ENCODE peak calls at places on chromosomes 13 and 19, in five cellular contexts. K, Z, P, W and U are unnamed samples.

GRCh38 chr13:30224732-30225131 is 82.6 kb downstream of the KATNAL1 start:
- DNase-seq in Z (no peak), W (peak), P (no peak), K (no peak), U (no peak)

GRCh38 chr13:32323912-32324311 is 8.6 kb downstream of the BRCA2 start:
- DNase-seq in P (no peak), W (peak), K (no peak), Z (no peak), U (no peak)

GRCh38 chr19:4802711-4803110 is 11.2 kb downstream of the FEM1A start:
- DNase-seq in K (no peak), Z (no peak), P (no peak), W (no peak), U (no peak)

GRCh38 chr19:47416667-47417033 is 2.7 kb downstream of the MEIS3 start:
- DNase-seq in Z (no peak), P (no peak), K (no peak), W (no peak), U (no peak)

GRCh38 chr19:30326076-30326710 is 46.0 kb upstream of the ZNF536 start:
- DNase-seq in P (no peak), K (peak), W (no peak), Z (no peak), U (no peak)

GRCh38 chr13:107157272-107157671 is 589.3 kb upstream of the ARGLU1 start:
- DNase-seq in P (no peak), K (no peak), W (no peak), Z (no peak), U (no peak)

GRCh38 chr19:46872967-46873366 is 12.2 kb downstream of the ARHGAP35 start:
- DNase-seq in W (no peak), P (no peak), K (no peak), Z (no peak), U (no peak)

GRCh38 chr13:81140675-81141074 is 799.7 kb upstream of the SPRY2 start:
- DNase-seq in Z (no peak), W (no peak), K (no peak), P (no peak), U (peak)

GRCh38 chr13:94708971-94709614 is 3.3 kb downstream of the SOX21 start:
- DNase-seq in W (no peak), K (no peak), P (no peak), Z (no peak), U (no peak)

GRCh38 chr13:29362849-29363604 is 232.5 kb downstream of the SLC7A1 start:
- DNase-seq in Z (peak), K (peak), P (peak), W (peak), U (peak)

GRCh38 chr19:7360393-7360984 is 11.8 kb downstream of the ARHGEF18 start:
- DNase-seq in K (no peak), P (no peak), W (peak), Z (no peak), U (no peak)

GRCh38 chr13:107678075-107678689 is 537.2 kb downstream of the LIG4 start:
- DNase-seq in P (no peak), K (no peak), Z (no peak), W (peak), U (no peak)

GRCh38 chr13:28741080-28741479 is 22.3 kb upstream of the SLC46A3 start:
- DNase-seq in K (no peak), W (peak), Z (no peak), P (no peak), U (no peak)

GRCh38 chr13:113567681-113568080 is 16.9 kb upstream of the TFDP1 start:
- DNase-seq in W (no peak), K (no peak), P (peak), Z (no peak), U (no peak)

GRCh38 chr19:23101241-23101640 is 15.6 kb upstream of the ZNF730 start:
- DNase-seq in W (no peak), K (no peak), Z (no peak), P (peak), U (no peak)

GRCh38 chr19:4969772-4970531 is 1.0 kb downstream of the KDM4B start:
- DNase-seq in W (peak), P (no peak), Z (peak), K (no peak), U (peak)

GRCh38 chr13:48585456-48585840 is 52.6 kb upstream of the RCBTB2 start:
- DNase-seq in P (peak), W (no peak), Z (peak), K (no peak), U (no peak)

GRCh38 chr13:112814905-112815585 is 125.2 kb downstream of the ATP11A start:
- DNase-seq in K (no peak), W (peak), P (no peak), Z (no peak), U (no peak)

GRCh38 chr13:110528371-110528770 is 33.2 kb downstream of the RAB20 start:
- DNase-seq in P (peak), Z (no peak), W (peak), K (no peak), U (no peak)

GRCh38 chr13:110499621-110500281 is 61.8 kb downstream of the RAB20 start:
- DNase-seq in Z (no peak), K (no peak), W (peak), P (no peak), U (no peak)

GRCh38 chr13:41402695-41403511 is 54.4 kb upstream of the RGCC start:
- DNase-seq in K (peak), W (no peak), Z (no peak), P (no peak), U (peak)

GRCh38 chr13:83935566-83935965 is 53.3 kb upstream of the SLITRK1 start:
- DNase-seq in W (no peak), Z (no peak), P (no peak), K (no peak), U (no peak)

GRCh38 chr13:42894765-42895181 is 97.3 kb downstream of the EPSTI1 start:
- DNase-seq in K (no peak), P (no peak), W (no peak), Z (no peak), U (no peak)

GRCh38 chr13:76027131-76027530 is 391.0 kb downstream of the LMO7 start:
- DNase-seq in Z (no peak), K (no peak), P (peak), W (no peak), U (no peak)

DNA sequence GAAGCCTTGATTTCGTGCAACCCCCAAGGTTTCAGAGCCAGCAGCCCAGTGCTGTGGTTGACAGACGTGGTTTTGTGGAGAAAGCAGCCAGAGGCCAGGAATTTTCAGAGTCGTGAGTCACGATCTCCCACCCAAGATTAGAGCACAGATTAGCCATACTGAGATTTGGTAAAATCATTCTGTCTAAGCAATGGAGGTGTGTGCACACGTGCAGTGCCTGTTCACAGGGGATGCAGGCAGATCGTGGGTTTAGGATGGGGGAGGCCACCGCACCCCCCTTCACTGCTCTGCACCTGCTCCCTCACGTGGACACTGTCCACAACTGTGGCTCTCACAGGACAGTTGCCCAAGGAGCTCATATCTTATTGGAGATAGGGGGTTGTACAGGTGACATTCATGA is 46.6 kb upstream of the GPR183 start:
- DNase-seq in W (peak), P (no peak), K (no peak), Z (no peak), U (no peak)
- H2BK12ac ChIP-seq in W (no peak), P (no peak), K (no peak), Z (no peak), U (no peak)

GRCh38 chr13:47250141-47250540 is 353.3 kb upstream of the HTR2A start:
- DNase-seq in Z (no peak), W (no peak), P (no peak), K (no peak), U (no peak)

GRCh38 chr13:47252627-47253026 is 355.8 kb upstream of the HTR2A start:
- DNase-seq in W (no peak), P (no peak), Z (no peak), K (no peak), U (no peak)

GRCh38 chr13:47249296-47249695 is 352.4 kb upstream of the HTR2A start:
- DNase-seq in P (no peak), K (no peak), W (no peak), Z (no peak), U (no peak)

GRCh38 chr13:47256618-47257017 is 359.8 kb upstream of the HTR2A start:
- DNase-seq in Z (no peak), P (no peak), W (peak), K (no peak), U (no peak)

DNA sequence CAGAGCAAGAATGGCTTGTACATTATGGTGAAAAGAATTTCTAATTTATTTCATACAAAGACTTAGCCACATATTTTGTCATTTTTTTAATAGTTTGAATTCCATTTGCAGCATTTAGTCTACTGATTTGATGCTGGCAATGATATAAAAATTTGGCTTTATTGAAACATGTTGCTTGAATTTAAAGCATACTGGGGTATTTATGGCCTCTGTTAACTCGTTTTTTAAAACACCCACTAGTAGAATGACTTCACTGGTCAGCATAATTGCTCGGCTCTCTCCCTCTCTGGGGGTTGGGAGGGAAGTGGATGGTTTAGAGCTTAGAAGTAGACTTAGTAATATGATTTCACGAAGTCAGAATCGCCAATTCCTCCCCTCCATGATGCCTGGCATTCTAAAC is 354.9 kb upstream of the HTR2A start:
- DNase-seq in P (no peak), W (no peak), Z (no peak), K (no peak), U (no peak)
- H2BK12ac ChIP-seq in P (no peak), W (no peak), Z (no peak), K (no peak), U (no peak)

GRCh38 chr19:9636018-9636417 is 15.0 kb upstream of the ZNF561 start:
- DNase-seq in K (no peak), W (no peak), Z (no peak), P (no peak), U (no peak)

GRCh38 chr19:9644472-9644871 is 23.4 kb upstream of the ZNF561 start:
- DNase-seq in Z (no peak), W (no peak), P (no peak), K (no peak), U (no peak)

GRCh38 chr19:9641810-9642209 is 20.8 kb upstream of the ZNF561 start:
- DNase-seq in K (no peak), P (no peak), Z (no peak), W (no peak), U (no peak)

GRCh38 chr19:9645466-9645865 is 24.4 kb upstream of the ZNF561 start:
- DNase-seq in P (no peak), W (no peak), Z (no peak), K (no peak), U (no peak)

DNA sequence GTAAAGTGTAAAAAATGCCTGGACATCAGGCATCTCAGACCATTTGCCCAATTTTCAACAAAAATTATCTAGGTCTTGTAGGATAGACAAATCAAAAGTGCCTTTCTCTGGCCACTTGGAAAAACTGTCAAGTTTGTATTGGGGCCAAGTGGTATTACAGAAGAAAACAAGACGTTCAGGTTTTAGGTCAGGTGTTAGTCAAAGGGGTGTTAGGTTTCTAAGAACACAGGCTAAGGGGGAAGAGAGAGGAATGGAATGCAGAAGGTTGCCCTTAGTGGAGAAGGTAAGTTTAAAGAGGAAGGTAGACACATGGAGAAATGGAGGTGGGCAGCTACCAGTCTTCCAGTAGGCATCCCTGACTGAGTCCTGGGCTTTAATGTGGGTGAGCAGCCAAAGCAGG is 19.9 kb upstream of the ZNF561 start:
- DNase-seq in P (no peak), Z (no peak), K (no peak), W (no peak), U (no peak)
- H2BK12ac ChIP-seq in P (no peak), Z (no peak), K (no peak), W (no peak), U (no peak)

GRCh38 chr13:58935689-58936088 is 1228.0 kb downstream of the DIAPH3 start:
- DNase-seq in Z (no peak), P (no peak), K (no peak), W (no peak), U (no peak)
- H2BK12ac ChIP-seq in Z (no peak), P (no peak), K (no peak), W (no peak), U (peak)

GRCh38 chr13:35630551-35631275 is 154.2 kb upstream of the MAB21L1 start:
- DNase-seq in W (peak), Z (peak), P (peak), K (peak), U (no peak)
- H2BK12ac ChIP-seq in W (no peak), Z (no peak), P (no peak), K (no peak), U (no peak)

GRCh38 chr19:1910169-1910568 is 5.0 kb downstream of the ADAT3 start:
- DNase-seq in K (no peak), Z (no peak), W (peak), P (no peak), U (no peak)
- H2BK12ac ChIP-seq in K (no peak), Z (no peak), W (no peak), P (no peak), U (no peak)

GRCh38 chr19:12578641-12579040 is 27.4 kb upstream of the ZNF564 start:
- DNase-seq in P (peak), W (no peak), Z (no peak), K (no peak), U (no peak)

GRCh38 chr19:12580180-12580694 is 29.0 kb upstream of the ZNF564 start:
- DNase-seq in W (peak), K (no peak), Z (no peak), P (peak), U (no peak)

DNA sequence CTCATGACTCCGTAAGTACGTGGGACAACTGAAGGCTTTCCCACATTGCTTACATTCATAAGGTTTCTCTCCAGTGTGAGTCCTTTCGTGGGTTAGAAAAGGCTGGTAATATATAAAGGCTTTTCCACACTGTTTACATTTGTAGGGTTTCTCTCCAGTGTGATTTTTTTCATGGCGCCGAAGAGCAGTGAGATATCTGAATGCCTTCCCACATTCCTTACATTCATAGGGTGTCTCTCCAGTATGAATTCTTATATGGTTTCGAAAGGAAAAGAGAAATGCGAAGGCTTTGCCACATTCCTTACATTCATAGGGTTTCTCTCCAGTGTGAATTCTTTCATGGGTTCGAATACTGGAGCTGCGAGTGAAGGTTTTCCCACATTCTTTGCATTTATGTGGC is 29.5 kb downstream of the ZNF490 start:
- DNase-seq in P (no peak), Z (no peak), W (no peak), K (no peak), U (no peak)
- H2BK12ac ChIP-seq in P (no peak), Z (no peak), W (no peak), K (no peak), U (no peak)

DNA sequence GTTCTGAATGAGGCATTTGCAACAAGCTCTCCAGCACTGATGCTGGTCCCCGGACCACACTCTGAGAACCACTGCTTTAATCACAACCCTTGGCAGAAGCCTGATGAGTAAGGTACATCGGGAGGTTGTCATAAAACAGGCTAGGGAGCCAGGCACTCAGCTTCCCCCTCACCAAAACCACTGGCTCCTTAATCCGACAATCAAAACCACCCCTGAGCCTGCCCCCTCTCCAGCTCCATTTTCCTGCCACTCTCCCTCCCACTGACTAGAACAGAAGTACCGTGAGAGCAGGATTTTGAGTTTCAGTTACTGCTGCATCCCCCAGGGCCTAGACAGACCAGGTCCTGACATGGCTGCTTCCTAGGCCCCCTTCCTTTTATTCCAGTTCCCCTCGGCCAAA is 7.2 kb downstream of the GSK3A start:
- DNase-seq in P (no peak), W (no peak), Z (no peak), K (no peak), U (no peak)
- H2BK12ac ChIP-seq in P (no peak), W (no peak), Z (no peak), K (no peak), U (no peak)

DNA sequence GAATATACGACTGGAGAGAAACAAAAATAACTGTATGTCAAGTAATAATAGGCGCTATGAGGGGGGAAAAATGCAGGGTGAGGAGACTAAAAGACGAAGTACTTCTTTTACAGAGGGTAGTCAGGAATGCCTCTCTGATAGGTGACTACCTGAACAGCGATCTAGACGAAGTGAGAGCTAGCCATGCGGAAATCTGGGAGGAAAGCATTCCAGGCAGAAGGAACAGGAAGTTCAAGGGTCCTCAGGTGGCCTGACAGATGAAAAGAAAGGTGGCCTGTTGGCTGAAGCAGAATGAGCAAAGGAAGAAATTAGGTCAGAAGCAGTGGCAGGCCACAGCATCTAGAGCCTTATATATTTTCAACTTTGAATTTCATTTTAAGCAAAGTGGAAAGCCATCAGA is 13.3 kb downstream of the ZDHHC20 start:
- DNase-seq in W (no peak), K (no peak), P (no peak), Z (no peak), U (no peak)
- H2BK12ac ChIP-seq in W (no peak), K (no peak), P (no peak), Z (no peak), U (no peak)